ENCODE peak calls at places on chromosome 16, in eight cellular contexts. E is fibroblast of lung, P is AG10803, F is MM.1S, Y is tibial nerve, L is HL-60, Q is tibial artery, M is left ventricle myocardium inferior. S is an unnamed sample.

GRCh38 chr16:64363039-64363438 is 758.8 kb downstream of the CDH11 start:
- DNase-seq in P (no peak), Y (no peak), F (no peak), M (no peak), E (no peak), Q (no peak), L (no peak), S (peak)

GRCh38 chr16:29029168-29029994 is 44.5 kb downstream of the LAT start:
- DNase-seq in Q (no peak), E (peak), Y (no peak), L (no peak), P (peak), M (no peak), F (no peak), S (peak)

GRCh38 chr16:3131755-3132377 is 3.0 kb upstream of the ZNF213 start:
- DNase-seq in E (peak), Y (no peak), L (peak), P (no peak), Q (no peak), F (peak), M (no peak), S (peak)

GRCh38 chr16:15972046-15972868 is 22.8 kb downstream of the ABCC1 start:
- DNase-seq in Q (no peak), E (peak), P (peak), M (no peak), L (no peak), F (no peak), Y (no peak), S (no peak)

GRCh38 chr16:76577003-76577402 is 299.8 kb downstream of the CNTNAP4 start:
- DNase-seq in L (no peak), F (peak), E (no peak), P (no peak), M (no peak), Q (no peak), Y (no peak), S (no peak)

GRCh38 chr16:49434733-49435132 is 61.1 kb downstream of the C16orf78 start:
- DNase-seq in M (no peak), L (no peak), P (no peak), F (no peak), E (no peak), Y (no peak), Q (peak), S (no peak)

GRCh38 chr16:56866955-56867830 is 2.2 kb downstream of the SLC12A3 start:
- DNase-seq in M (no peak), Y (peak), E (peak), Q (no peak), L (peak), F (peak), P (peak), S (peak)

GRCh38 chr16:16991711-16992110 is 479.0 kb downstream of the XYLT1 start:
- DNase-seq in P (no peak), L (no peak), M (no peak), Q (no peak), Y (no peak), F (no peak), E (no peak), S (no peak)

GRCh38 chr16:24009955-24010354 is 174.2 kb downstream of the PRKCB start:
- DNase-seq in Q (no peak), Y (no peak), F (no peak), E (no peak), M (no peak), L (no peak), P (no peak), S (no peak)

DNA sequence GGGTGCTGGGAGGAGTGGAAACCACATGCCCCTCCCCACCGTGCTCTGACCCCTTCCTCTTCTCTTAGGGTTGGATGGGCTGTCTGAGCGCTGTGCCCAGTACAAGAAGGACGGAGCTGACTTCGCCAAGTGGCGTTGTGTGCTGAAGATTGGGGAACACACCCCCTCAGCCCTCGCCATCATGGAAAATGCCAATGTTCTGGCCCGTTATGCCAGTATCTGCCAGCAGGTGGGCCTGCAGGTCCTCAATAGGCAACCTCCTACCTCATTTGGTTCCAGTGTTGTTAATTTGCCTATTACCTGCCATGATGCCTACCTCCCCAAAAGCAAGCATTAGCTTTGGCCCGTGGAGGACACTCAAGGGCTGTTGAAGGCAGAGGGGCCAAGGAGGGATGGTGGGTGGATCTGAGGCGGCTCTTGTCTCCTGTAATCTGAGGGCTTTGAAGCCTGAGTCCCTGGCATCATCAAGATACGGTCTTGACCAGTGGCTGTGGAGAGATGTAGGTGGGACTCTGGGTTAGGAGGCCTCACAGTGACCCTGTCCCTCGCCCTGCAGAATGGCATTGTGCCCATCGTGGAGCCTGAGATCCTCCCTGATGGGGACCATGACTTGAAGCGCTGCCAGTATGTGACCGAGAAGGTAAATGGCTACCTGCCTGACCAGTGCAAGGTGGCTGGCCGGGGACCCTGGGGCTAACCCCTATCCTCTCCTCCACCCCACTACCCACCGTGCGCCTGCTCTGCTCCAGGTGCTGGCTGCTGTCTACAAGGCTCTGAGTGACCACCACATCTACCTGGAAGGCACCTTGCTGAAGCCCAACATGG is 3.4 kb downstream of the ALDOA start:
- DNase-seq in Q (no peak), Y (no peak), P (no peak), M (no peak), L (peak), E (no peak), F (peak), S (peak)
- H3K4me3 ChIP-seq in Q (peak), Y (no peak), P (peak), M (peak), L (no peak), E (no peak), F (no peak), S (no peak)

DNA sequence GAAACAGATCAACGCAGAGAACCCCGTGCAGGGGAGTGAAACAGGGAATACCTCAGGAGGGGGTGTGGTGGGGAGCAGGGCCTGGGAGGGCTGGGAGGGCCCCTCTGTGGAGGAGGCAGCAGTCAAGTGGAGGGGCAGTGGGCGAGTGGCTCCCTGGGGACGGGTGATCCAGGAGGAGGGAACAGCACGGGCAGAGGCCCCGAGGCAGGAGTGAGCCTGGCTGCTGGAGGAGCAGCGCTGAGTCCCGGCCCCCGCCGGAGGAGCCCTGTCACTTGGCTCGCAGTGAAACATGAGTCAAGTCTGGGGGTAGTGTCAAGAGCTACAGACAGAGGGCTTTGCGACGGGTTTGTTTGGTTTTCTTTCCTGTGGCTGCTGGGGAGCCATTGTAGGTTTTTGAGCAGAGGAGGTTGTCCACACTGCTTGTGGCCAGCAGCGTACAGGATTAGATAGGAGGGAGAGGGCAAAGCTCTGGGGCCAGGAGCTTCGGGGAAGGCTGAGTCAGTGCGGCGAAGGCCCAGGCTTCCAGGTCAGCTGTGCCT is 115.7 kb upstream of the CIBAR2 start:
- DNase-seq in M (no peak), P (peak), E (peak), Q (no peak), F (no peak), L (no peak), Y (no peak), S (peak)
- TF ChIP-seq CTCF in M (no peak), P (peak), E (peak), Q (no peak), F (no peak), L (no peak), Y (no peak), S (peak)

GRCh38 chr16:1543085-1543896 is 9.8 kb downstream of the TMEM204 start:
- DNase-seq in Q (peak), P (peak), F (no peak), M (peak), Y (peak), E (peak), L (peak), S (peak)
- H3K4me3 ChIP-seq in Q (no peak), P (no peak), F (no peak), M (peak), Y (no peak), E (no peak), L (no peak), S (no peak)

GRCh38 chr16:69116911-69117310 is 11.5 kb downstream of the HAS3 start:
- DNase-seq in M (no peak), E (no peak), F (no peak), P (no peak), Y (no peak), Q (no peak), L (no peak), S (no peak)

GRCh38 chr16:69119536-69119935 is 12.9 kb downstream of the CHTF8 start:
- DNase-seq in F (no peak), M (no peak), Q (no peak), L (no peak), E (no peak), P (no peak), Y (no peak), S (no peak)

GRCh38 chr16:69118994-69119393 is 13.4 kb downstream of the CHTF8 start:
- DNase-seq in Q (no peak), L (no peak), Y (no peak), E (no peak), F (no peak), M (no peak), P (no peak), S (no peak)

GRCh38 chr16:69118468-69118867 is 13.0 kb downstream of the HAS3 start:
- DNase-seq in E (no peak), Y (no peak), P (no peak), M (no peak), Q (no peak), F (no peak), L (no peak), S (no peak)

DNA sequence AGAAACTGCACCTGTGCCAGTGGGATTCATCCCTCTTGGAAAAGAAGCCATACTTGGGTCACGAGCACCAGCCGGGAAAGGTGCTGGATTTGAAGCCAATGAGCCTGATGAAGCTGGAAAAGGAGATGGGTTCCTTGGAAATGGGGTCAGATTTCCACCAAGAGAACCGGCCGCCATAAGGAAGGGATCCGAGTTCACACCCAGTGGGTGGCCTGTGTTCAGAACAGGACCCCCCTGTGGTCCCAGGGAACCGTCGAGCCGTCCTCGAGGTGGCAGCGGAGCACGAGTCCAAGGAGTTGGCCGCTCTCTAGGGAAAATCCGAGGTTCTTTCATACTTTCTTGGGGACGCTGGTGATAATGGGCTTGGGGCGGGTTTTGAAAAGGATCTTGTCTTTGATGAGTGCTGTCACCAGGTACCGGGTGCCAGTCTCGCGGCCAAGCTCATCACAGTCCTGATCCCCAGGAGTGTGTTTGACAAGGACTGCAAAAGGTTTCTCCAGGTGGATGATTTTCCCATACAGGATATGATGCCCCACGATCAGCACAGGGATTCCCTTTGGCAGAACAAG is 12.2 kb downstream of the CHTF8 start:
- DNase-seq in F (no peak), M (no peak), Y (no peak), E (no peak), P (no peak), Q (no peak), L (no peak), S (no peak)
- TF ChIP-seq CTCF in F (no peak), M (no peak), Y (no peak), E (no peak), P (no peak), Q (no peak), L (no peak), S (no peak)

GRCh38 chr16:1915732-1916653 is 2.2 kb downstream of the HS3ST6 start:
- DNase-seq in E (no peak), Y (no peak), Q (no peak), M (no peak), P (no peak), L (no peak), F (no peak), S (no peak)
- H3K4me3 ChIP-seq in E (no peak), Y (no peak), Q (no peak), M (no peak), P (no peak), L (no peak), F (no peak), S (no peak)

GRCh38 chr16:13997933-13998332 is 73.2 kb upstream of the MRTFB start:
- DNase-seq in F (peak), L (peak), M (no peak), Q (no peak), P (no peak), Y (no peak), E (no peak), S (no peak)

GRCh38 chr16:13997526-13997925 is 73.6 kb upstream of the MRTFB start:
- DNase-seq in Q (no peak), Y (no peak), F (no peak), P (no peak), M (no peak), L (no peak), E (no peak), S (no peak)

GRCh38 chr16:13999071-13999894 is 71.8 kb upstream of the MRTFB start:
- DNase-seq in Q (no peak), P (no peak), E (no peak), Y (no peak), L (no peak), M (no peak), F (no peak), S (no peak)

GRCh38 chr16:14001521-14001920 is 69.6 kb upstream of the MRTFB start:
- DNase-seq in Q (no peak), P (no peak), L (no peak), M (no peak), E (no peak), Y (no peak), F (no peak), S (no peak)

GRCh38 chr16:13999895-14000425 is 71.2 kb upstream of the MRTFB start:
- DNase-seq in Q (no peak), L (no peak), M (peak), Y (no peak), P (no peak), F (no peak), E (no peak), S (no peak)
- TF ChIP-seq CTCF in Q (no peak), L (no peak), M (no peak), Y (no peak), P (no peak), F (no peak), E (no peak), S (no peak)

S was measured in fibroblast of mammary gland.